ENCODE peak calls at places on chromosomes 2 and 18, in six cellular contexts. V is H1, W is transverse colon, N is HepG2, Z is spleen, T is breast epithelium. F is an unnamed sample.

GRCh38 chr2:62461707-62462106 is 44.3 kb downstream of the TMEM17 start:
- DNase-seq in V (no peak), W (no peak), N (no peak), Z (no peak), T (no peak), F (no peak)

GRCh38 chr2:104028066-104028465 is 825.8 kb upstream of the POU3F3 start:
- DNase-seq in V (no peak), W (no peak), N (no peak), Z (no peak), T (no peak), F (no peak)

GRCh38 chr2:13524492-13524891 is 807.8 kb downstream of the TRIB2 start:
- DNase-seq in V (no peak), W (no peak), N (no peak), Z (no peak), T (no peak), F (no peak)

GRCh38 chr2:216548901-216549321 is 50.3 kb downstream of the RPL37A start:
- DNase-seq in V (no peak), W (no peak), N (no peak), Z (no peak), T (no peak), F (no peak)

GRCh38 chr2:113061896-113062770 is 3.1 kb downstream of the IL36RN start:
- DNase-seq in V (no peak), W (no peak), N (no peak), Z (no peak), T (no peak), F (peak)

GRCh38 chr18:58793361-58793760 is 71.3 kb upstream of the ZNF532 start:
- DNase-seq in V (no peak), W (no peak), N (no peak), Z (no peak), T (no peak), F (no peak)

GRCh38 chr2:237060518-237061312 is 25.0 kb upstream of the COPS8 start:
- DNase-seq in V (peak), W (peak), N (peak), Z (no peak), T (no peak), F (no peak)

GRCh38 chr2:118967124-118967880 is 25.3 kb downstream of the MARCO start:
- DNase-seq in V (peak), W (no peak), N (no peak), Z (no peak), T (no peak), F (peak)

GRCh38 chr2:185227391-185227790 is 511.2 kb upstream of the FSIP2 start:
- DNase-seq in V (no peak), W (no peak), N (no peak), Z (no peak), T (no peak), F (no peak)

GRCh38 chr2:199589303-199589702 is 131.6 kb upstream of the SATB2 start:
- DNase-seq in V (no peak), W (no peak), N (no peak), Z (no peak), T (no peak), F (no peak)

DNA sequence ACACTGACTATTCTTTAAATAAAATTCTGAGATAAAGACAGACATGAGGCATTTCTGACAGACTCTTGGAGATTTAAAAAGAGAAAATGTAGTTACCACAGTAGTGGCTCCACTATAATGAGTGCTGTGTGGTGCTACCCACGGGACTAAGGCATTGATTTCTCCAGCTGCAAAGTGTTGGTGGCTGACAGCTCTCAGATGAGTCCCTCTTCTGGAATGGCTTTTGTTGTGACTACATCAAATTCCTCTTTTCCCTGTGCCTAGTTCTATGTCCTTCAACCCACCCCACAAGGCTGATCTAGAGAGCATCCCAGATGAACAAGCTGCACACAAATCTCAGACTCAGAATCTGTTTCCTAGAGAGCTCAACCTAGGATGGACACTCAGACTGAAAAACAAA is 884.8 kb upstream of the ZEB2 start:
- DNase-seq in V (no peak), W (no peak), N (no peak), Z (no peak), T (no peak), F (no peak)
- TF ChIP-seq POLR2AphosphoS5 in V (no peak), W (no peak), N (no peak), Z (no peak), T (no peak), F (no peak)

GRCh38 chr2:134917219-134917957 is 1.2 kb upstream of the CCNT2 start:
- DNase-seq in V (no peak), W (peak), N (peak), Z (peak), T (no peak), F (no peak)

GRCh38 chr2:134917958-134918517 is 584 bp upstream of the CCNT2 start:
- DNase-seq in V (no peak), W (no peak), N (no peak), Z (peak), T (no peak), F (no peak)

GRCh38 chr2:134919360-134920210 is 963 bp downstream of the CCNT2 start:
- DNase-seq in V (no peak), W (peak), N (no peak), Z (no peak), T (no peak), F (no peak)

DNA sequence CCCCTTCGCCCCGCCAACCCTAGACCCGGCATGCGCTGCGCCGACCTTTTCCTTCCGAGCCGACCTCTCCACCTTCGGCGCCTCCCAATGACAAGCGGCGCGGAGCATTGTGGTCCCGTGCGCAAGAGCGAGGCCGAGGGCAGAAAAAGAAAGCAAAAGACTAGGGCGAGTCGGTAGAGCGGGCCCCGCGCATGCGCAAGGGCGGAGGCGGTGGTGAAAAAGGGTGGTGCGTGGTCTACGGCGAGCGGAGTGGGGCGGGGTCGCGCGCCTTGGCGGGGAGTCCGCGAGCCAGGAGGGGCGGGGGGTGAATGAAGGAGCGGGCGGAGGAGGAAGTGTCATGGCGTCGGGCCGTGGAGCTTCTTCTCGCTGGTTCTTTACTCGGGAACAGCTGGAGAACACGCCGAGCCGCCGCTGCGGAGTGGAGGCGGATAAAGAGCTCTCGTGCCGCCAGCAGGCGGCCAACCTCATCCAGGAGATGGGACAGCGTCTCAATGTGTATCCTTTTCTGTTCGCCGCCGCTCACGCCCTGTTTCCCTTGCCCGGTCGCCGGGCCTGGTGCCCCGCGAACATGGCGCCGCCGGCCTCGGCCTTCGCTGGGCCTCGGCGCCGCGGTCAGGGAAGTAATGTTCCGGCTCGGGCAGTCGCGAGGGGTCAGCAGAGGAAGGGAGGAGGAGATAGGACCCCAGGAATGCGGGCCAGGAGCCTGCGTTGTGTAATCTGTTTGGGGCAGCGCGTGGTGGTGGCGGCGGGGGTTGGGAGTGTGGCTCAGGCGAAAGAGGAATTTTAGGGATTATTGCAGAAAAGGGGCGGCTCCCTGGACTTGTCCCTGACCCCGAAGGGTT is at the start of gene CCNT2:
- DNase-seq in V (peak), W (peak), N (peak), Z (peak), T (peak), F (peak)
- TF ChIP-seq POLR2AphosphoS5 in V (peak), W (peak), N (peak), Z (peak), T (peak), F (peak)

GRCh38 chr2:23420091-23420839 is 35.3 kb downstream of the KLHL29 start:
- DNase-seq in V (peak), W (no peak), N (no peak), Z (peak), T (no peak), F (no peak)

GRCh38 chr2:23418490-23418911 is 33.5 kb downstream of the KLHL29 start:
- DNase-seq in V (no peak), W (no peak), N (no peak), Z (peak), T (no peak), F (no peak)

GRCh38 chr2:23419171-23420090 is 34.5 kb downstream of the KLHL29 start:
- DNase-seq in V (peak), W (no peak), N (no peak), Z (peak), T (no peak), F (no peak)

GRCh38 chr2:23417310-23417709 is 32.3 kb downstream of the KLHL29 start:
- DNase-seq in V (no peak), W (no peak), N (no peak), Z (peak), T (no peak), F (no peak)

DNA sequence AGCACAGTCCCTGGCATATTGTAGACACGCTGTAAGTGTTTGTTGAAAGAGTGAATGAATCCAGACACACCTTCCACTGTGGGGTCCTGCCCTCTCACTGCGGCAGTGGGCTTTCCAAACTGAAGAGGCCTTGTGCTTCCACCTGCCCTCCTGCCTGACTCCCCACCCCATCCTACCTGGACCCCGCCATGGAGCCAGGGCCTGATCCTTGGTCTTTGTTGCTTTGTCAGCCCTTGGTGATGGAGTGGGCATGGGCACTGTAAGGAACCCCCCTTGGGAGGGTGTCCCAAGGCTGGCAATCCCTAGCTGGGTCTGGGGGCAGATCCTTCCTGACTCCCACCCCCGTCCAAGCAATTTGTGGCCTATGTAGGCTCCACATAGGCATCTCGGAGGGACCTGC is 33.1 kb downstream of the KLHL29 start:
- DNase-seq in V (no peak), W (no peak), N (no peak), Z (peak), T (no peak), F (no peak)
- TF ChIP-seq POLR2AphosphoS5 in V (no peak), W (no peak), N (no peak), Z (no peak), T (no peak), F (no peak)

GRCh38 chr2:129087133-129087813 is 768.6 kb upstream of the HS6ST1 start:
- DNase-seq in V (no peak), W (no peak), N (no peak), Z (no peak), T (no peak), F (no peak)
- TF ChIP-seq POLR2AphosphoS5 in V (no peak), W (no peak), N (no peak), Z (no peak), T (peak), F (no peak)

DNA sequence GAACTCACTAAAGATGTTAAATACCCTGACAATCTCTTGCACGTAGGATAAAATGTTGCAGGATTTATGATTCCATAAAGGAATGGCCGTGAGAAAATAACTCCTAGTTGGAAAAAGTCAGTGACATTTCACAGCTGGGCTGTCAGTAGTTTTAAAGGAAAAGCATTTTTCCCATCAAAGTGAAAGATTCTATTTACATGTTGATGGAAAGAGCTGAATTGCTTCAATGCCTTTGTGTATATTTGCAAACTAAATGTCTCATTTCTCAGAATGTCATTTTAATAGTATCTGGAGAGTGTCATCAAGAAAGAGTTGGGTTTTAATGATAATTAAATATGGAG is 36.6 kb downstream of the MBP start:
- DNase-seq in V (no peak), W (no peak), N (no peak), Z (no peak), T (no peak), F (no peak)
- TF ChIP-seq POLR2AphosphoS5 in V (no peak), W (peak), N (no peak), Z (no peak), T (no peak), F (no peak)

F was measured in esophagus muscularis mucosa.